ENCODE peak calls at places on chromosomes 13 and 19, in four cellular contexts. R, P, O and Z are unnamed samples.

GRCh38 chr19:5480427-5480836 is 25.2 kb downstream of the ZNRF4 start:
- DNase-seq in O (no peak), R (peak), P (no peak), Z (peak)

GRCh38 chr19:47573076-47574026 is at the start of gene ZNF541:
- DNase-seq in O (no peak), P (no peak), R (no peak), Z (no peak)

GRCh38 chr13:100363874-100364273 is 224.7 kb downstream of the GGACT start:
- DNase-seq in P (no peak), O (no peak), R (no peak), Z (no peak)

GRCh38 chr13:32443111-32443510 is 15.2 kb upstream of the N4BP2L1 start:
- DNase-seq in R (peak), O (no peak), P (peak), Z (no peak)

GRCh38 chr13:36130542-36131214 is 504 bp downstream of the DCLK1 start:
- DNase-seq in R (peak), P (no peak), O (peak), Z (no peak)

GRCh38 chr13:51435002-51435578 is 17.7 kb downstream of the INTS6 start:
- DNase-seq in O (no peak), P (peak), R (peak), Z (no peak)

GRCh38 chr19:16463341-16463990 is 8.3 kb downstream of the EPS15L1 start:
- DNase-seq in R (no peak), P (no peak), O (no peak), Z (no peak)

GRCh38 chr19:45130888-45131615 is 29.7 kb downstream of the NKPD1 start:
- DNase-seq in P (peak), O (no peak), R (peak), Z (peak)

GRCh38 chr19:966481-967088 is 17.6 kb upstream of the WDR18 start:
- DNase-seq in P (no peak), O (no peak), R (no peak), Z (no peak)

GRCh38 chr19:7349961-7350711 is 1.4 kb downstream of the ARHGEF18 start:
- DNase-seq in R (no peak), P (no peak), O (no peak), Z (no peak)

GRCh38 chr19:3140667-3141038 is 4.8 kb downstream of the GNA15 start:
- DNase-seq in O (no peak), P (no peak), R (peak), Z (no peak)

GRCh38 chr13:110648155-110648819 is 32.9 kb downstream of the NAXD start:
- DNase-seq in O (no peak), P (no peak), R (no peak), Z (no peak)

GRCh38 chr13:102846261-102847015 is 606 bp downstream of the ERCC5 start:
- DNase-seq in R (peak), P (peak), O (peak), Z (peak)

GRCh38 chr19:6521718-6522646 is 8.8 kb upstream of the TNFSF9 start:
- DNase-seq in P (no peak), R (peak), O (no peak), Z (no peak)

GRCh38 chr19:49506575-49507105 is 5.8 kb upstream of the FCGRT start:
- DNase-seq in O (no peak), P (peak), R (peak), Z (peak)

GRCh38 chr13:87331178-87331577 is 340.0 kb upstream of the SLITRK5 start:
- DNase-seq in O (no peak), R (peak), P (no peak), Z (no peak)

GRCh38 chr13:110407531-110407930 is 100.4 kb downstream of the COL4A2 start:
- DNase-seq in R (no peak), P (no peak), O (no peak), Z (no peak)

GRCh38 chr13:44498969-44499368 is 77.2 kb downstream of the TSC22D1 start:
- DNase-seq in P (no peak), R (no peak), O (no peak), Z (no peak)

GRCh38 chr19:5048727-5049553 is 80.0 kb downstream of the KDM4B start:
- DNase-seq in O (no peak), P (no peak), R (peak), Z (no peak)

GRCh38 chr13:67230243-67230773 is at the start of gene PCDH9:
- DNase-seq in P (peak), O (peak), R (peak), Z (peak)

GRCh38 chr19:42461700-42462324 is 19.1 kb upstream of the CXCL17 start:
- DNase-seq in O (no peak), R (no peak), P (no peak), Z (no peak)

GRCh38 chr13:102550507-102550906 is 46.3 kb upstream of the TPP2 start:
- DNase-seq in R (no peak), O (no peak), P (no peak), Z (no peak)

GRCh38 chr19:12785431-12786011 is 5.8 kb upstream of the JUNB start:
- DNase-seq in O (no peak), R (no peak), P (no peak), Z (no peak)

GRCh38 chr19:6087074-6087506 is 23.2 kb downstream of the RFX2 start:
- DNase-seq in R (peak), O (no peak), P (peak), Z (no peak)